ENCODE peak calls at places on chromosomes 6 and 20, in six cellular contexts. J is OCI-M1; M is bronchial epithelial cell; Y is Caco-2; C is CD4-positive, alpha-beta T cell; S is B cell. V is an unnamed sample.

GRCh38 chr20:61186771-61187170 is 65.3 kb upstream of the CDH4 start:
- DNase-seq in Y (no peak), C (no peak), S (no peak), M (peak), J (no peak), V (no peak)

GRCh38 chr6:33144373-33144772 is 47.9 kb downstream of the COL11A2 start:
- DNase-seq in C (no peak), M (peak), J (peak), S (peak), Y (no peak), V (no peak)

GRCh38 chr6:36800223-36801095 is 38.8 kb downstream of the CPNE5 start:
- DNase-seq in C (no peak), Y (no peak), S (no peak), J (no peak), M (no peak), V (no peak)

GRCh38 chr6:158852312-158853071 is 33.3 kb upstream of the EZR start:
- DNase-seq in S (no peak), J (peak), C (no peak), M (peak), Y (no peak), V (no peak)

GRCh38 chr6:158773581-158774449 is 45.4 kb downstream of the EZR start:
- DNase-seq in J (no peak), C (no peak), M (no peak), Y (no peak), S (no peak), V (no peak)

GRCh38 chr6:25010917-25011625 is 75.3 kb upstream of the RIPOR2 start:
- DNase-seq in C (no peak), J (no peak), M (peak), S (no peak), Y (no peak), V (no peak)

GRCh38 chr6:132907915-132908314 is 93.5 kb downstream of the RPS12 start:
- DNase-seq in S (no peak), Y (no peak), C (no peak), M (peak), J (no peak), V (no peak)

GRCh38 chr6:111533087-111533784 is 50.2 kb upstream of the REV3L start:
- DNase-seq in C (no peak), M (no peak), J (no peak), Y (no peak), S (no peak), V (no peak)

GRCh38 chr20:36085686-36086267 is 68.8 kb upstream of the EPB41L1 start:
- DNase-seq in C (no peak), J (peak), Y (peak), M (peak), S (no peak), V (peak)